ENCODE peak calls at places on chromosomes 1 and 21, in five cellular contexts. I is heart left ventricle, X is esophagus muscularis mucosa, R is endothelial cell of umbilical vein, G is Peyer's patch. L is an unnamed sample. For H3K27me3, the result is how much of the 10 kb centered on the place peaks cover.

GRCh38 chr21:35414511-35415139 is 365.5 kb upstream of the RUNX1 start:
- DNase-seq in R (no peak), G (no peak), I (no peak), X (no peak), L (no peak)

GRCh38 chr21:45167796-45168222 is 93.4 kb downstream of the ADARB1 start:
- DNase-seq in X (no peak), R (no peak), G (no peak), I (no peak), L (no peak)

GRCh38 chr1:44820945-44821715 is 12.8 kb downstream of the BTBD19 start:
- DNase-seq in G (peak), X (no peak), I (no peak), R (no peak), L (no peak)

GRCh38 chr1:184050631-184051030 is 899 bp upstream of the TSEN15 start:
- DNase-seq in X (no peak), R (no peak), I (no peak), G (no peak), L (no peak)

GRCh38 chr1:216670118-216670870 is 52.9 kb downstream of the ESRRG start:
- DNase-seq in X (no peak), I (no peak), R (no peak), G (no peak), L (no peak)

GRCh38 chr1:28560886-28561285 is 8.0 kb downstream of the TRNAU1AP start:
- DNase-seq in I (no peak), R (no peak), G (no peak), X (no peak), L (no peak)

GRCh38 chr1:54405894-54406293 is 300 bp downstream of the SSBP3 start:
- DNase-seq in R (no peak), X (no peak), I (no peak), G (no peak), L (no peak)

GRCh38 chr21:20971296-20971921 is 26.8 kb upstream of the NCAM2 start:
- DNase-seq in R (peak), X (no peak), I (no peak), G (no peak), L (peak)

GRCh38 chr1:167517535-167518330 is 596 bp downstream of the CD247 start:
- DNase-seq in X (no peak), I (no peak), R (no peak), G (peak), L (no peak)

GRCh38 chr1:239708622-239709021 is 322.3 kb downstream of the CHRM3 start:
- DNase-seq in R (no peak), I (no peak), G (no peak), X (no peak), L (no peak)

GRCh38 chr1:53417003-53417402 is 42.2 kb upstream of the DMRTB1 start:
- DNase-seq in R (no peak), G (no peak), I (no peak), X (no peak), L (no peak)

GRCh38 chr1:41653574-41653973 is 169.1 kb upstream of the EDN2 start:
- DNase-seq in R (no peak), I (no peak), G (no peak), X (no peak), L (no peak)

GRCh38 chr1:203520315-203520714 is 26.4 kb downstream of the OPTC start:
- DNase-seq in X (no peak), I (no peak), G (no peak), R (peak), L (no peak)

GRCh38 chr21:44285547-44285992 is at the start of gene AIRE:
- DNase-seq in G (no peak), X (no peak), I (peak), R (no peak), L (no peak)

GRCh38 chr1:6360517-6360916 is 33.0 kb downstream of the ACOT7 start:
- DNase-seq in I (no peak), X (no peak), R (no peak), G (peak), L (no peak)

GRCh38 chr1:90114521-90115141 is 119.7 kb downstream of the ZNF326 start:
- DNase-seq in I (no peak), X (no peak), R (peak), G (no peak), L (no peak)

GRCh38 chr1:234250747-234251146 is 122.5 kb upstream of the COA6 start:
- DNase-seq in I (no peak), R (no peak), X (no peak), G (no peak), L (no peak)

GRCh38 chr1:71033136-71033535 is 14.5 kb downstream of the PTGER3 start:
- DNase-seq in X (no peak), G (no peak), R (no peak), I (no peak), L (no peak)

GRCh38 chr1:227885135-227885647 is 62.5 kb downstream of the WNT9A start:
- DNase-seq in X (no peak), G (peak), R (no peak), I (peak), L (no peak)

GRCh38 chr1:111101854-111102642 is 37.8 kb downstream of the DRAM2 start:
- DNase-seq in X (no peak), R (no peak), I (no peak), G (peak), L (no peak)

GRCh38 chr1:212595229-212595628 is 13.3 kb upstream of the ATF3 start:
- DNase-seq in G (no peak), R (no peak), I (no peak), X (peak), L (no peak)

GRCh38 chr1:215114154-215114933 is 31.8 kb downstream of the KCNK2 start:
- DNase-seq in G (no peak), I (no peak), R (peak), X (no peak), L (no peak)

GRCh38 chr1:26524181-26524580 is 5.4 kb upstream of the RPS6KA1 start:
- DNase-seq in X (no peak), I (no peak), R (no peak), G (no peak), L (no peak)

GRCh38 chr21:35428489-35428888 is 379.4 kb upstream of the RUNX1 start:
- DNase-seq in G (no peak), X (no peak), I (peak), R (no peak), L (no peak)

GRCh38 chr1:153728305-153729066 is 636 bp downstream of the INTS3 start:
- DNase-seq in X (no peak), R (peak), G (peak), I (peak), L (peak)

GRCh38 chr1:17212009-17212408 is 7.1 kb downstream of the PADI1 start:
- DNase-seq in R (no peak), I (no peak), X (no peak), G (no peak), L (peak)

GRCh38 chr1:32885691-32886011 is 640 bp upstream of the HPCA start:
- DNase-seq in I (no peak), R (no peak), X (no peak), G (no peak), L (no peak)

GRCh38 chr1:58901008-58901407 is 117.2 kb upstream of the JUN start:
- DNase-seq in I (no peak), R (no peak), X (peak), G (no peak), L (no peak)

GRCh38 chr21:38266732-38267131 is 9.9 kb downstream of the KCNJ15 start:
- DNase-seq in G (no peak), X (no peak), R (no peak), I (no peak), L (no peak)

GRCh38 chr1:116826818-116827606 is 72.8 kb downstream of the CD2 start:
- DNase-seq in R (peak), G (peak), X (no peak), I (no peak), L (no peak)

GRCh38 chr21:38987551-38988210 is 182.0 kb downstream of the ETS2 start:
- DNase-seq in I (no peak), X (no peak), R (no peak), G (no peak), L (no peak)

GRCh38 chr1:150621497-150622113 is 7.8 kb downstream of the ENSA start:
- DNase-seq in G (peak), I (peak), R (peak), X (peak), L (peak)

GRCh38 chr21:31288191-31288590 is 55.9 kb downstream of the TIAM1 start:
- DNase-seq in R (no peak), G (no peak), X (no peak), I (no peak), L (no peak)

GRCh38 chr1:45840704-45841103 is 37.3 kb downstream of the MAST2 start:
- DNase-seq in G (no peak), R (no peak), X (no peak), I (no peak), L (peak)

GRCh38 chr1:234609528-234610042 is 393 bp downstream of the IRF2BP2 start:
- DNase-seq in G (no peak), I (no peak), R (no peak), X (no peak), L (no peak)

GRCh38 chr1:33388989-33389771 is 41.7 kb downstream of the PHC2 start:
- DNase-seq in R (no peak), I (peak), G (no peak), X (peak), L (no peak)

GRCh38 chr1:93876284-93876683 is 2.7 kb downstream of the DNTTIP2 start:
- DNase-seq in I (no peak), R (no peak), G (no peak), X (no peak), L (no peak)
- H3K4me3 ChIP-seq in I (no peak), R (no peak), G (no peak), X (no peak), L (no peak)

DNA sequence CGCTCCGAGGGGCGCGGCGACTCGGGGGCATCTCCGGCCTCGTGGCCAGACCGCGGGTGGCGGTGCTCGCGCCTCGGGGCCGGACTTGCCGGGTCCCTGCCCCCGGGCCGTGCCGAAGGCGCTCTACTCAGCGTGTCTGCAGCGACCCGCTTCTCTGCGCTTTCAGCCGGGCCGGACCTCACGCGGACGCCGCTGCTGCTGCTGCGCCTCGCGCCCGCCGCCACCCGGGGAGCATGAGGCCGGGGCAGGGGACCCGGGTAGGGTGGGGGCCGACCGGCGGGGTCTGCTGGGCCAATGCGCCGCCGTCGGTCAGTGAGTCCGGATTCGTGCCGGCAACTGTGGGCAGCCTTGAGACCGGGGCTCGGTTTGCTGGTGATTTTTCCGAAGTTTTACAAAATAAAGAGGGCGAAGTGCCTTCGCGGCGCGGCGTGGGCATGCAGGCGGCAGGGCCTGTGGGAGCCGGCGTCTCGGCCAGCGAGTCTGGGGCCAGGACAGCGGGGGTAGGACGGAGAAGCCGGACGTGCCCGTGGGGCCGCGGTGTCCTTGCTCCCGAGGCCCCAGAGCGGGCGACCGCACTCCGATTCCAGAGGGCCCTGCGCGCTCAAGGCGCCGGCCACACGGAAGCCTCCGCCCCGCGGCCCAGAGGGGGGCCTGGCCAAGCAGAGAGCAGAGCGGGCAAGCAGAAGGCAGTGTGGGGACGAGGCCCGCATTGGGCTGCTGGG is 749 bp downstream of the FAM163A start:
- DNase-seq in I (no peak), R (no peak), X (no peak), G (no peak), L (peak)
- H3K27me3 ChIP-seq in I (half or more), R (half or more), X (under half), G (under half), L (under half)

GRCh38 chr1:63782982-63783381 is 9.2 kb downstream of the ROR1 start:
- DNase-seq in X (peak), R (no peak), G (no peak), I (no peak), L (no peak)
- TF ChIP-seq POLR2A in X (no peak), R (no peak), G (no peak), I (no peak), L (no peak)

DNA sequence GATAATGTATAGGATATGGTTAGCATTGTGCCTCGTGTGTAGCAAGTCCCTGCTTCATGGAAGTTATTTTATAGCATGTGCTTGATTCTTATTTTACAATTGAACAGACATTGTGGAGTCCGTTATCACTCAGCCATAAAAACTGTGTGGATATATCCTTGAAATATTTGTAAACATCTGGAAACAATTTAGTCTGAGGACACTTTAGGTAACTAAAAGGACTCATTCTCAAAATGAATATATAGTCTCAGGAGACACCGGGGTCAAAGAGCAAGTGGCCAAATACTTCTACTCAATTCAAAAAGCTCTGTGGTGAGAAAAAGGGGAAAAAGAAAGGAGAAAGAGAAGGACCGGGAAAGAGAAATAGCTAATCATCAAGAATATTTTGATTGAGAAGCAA is 23.7 kb downstream of the PRRX1 start:
- DNase-seq in R (no peak), I (no peak), G (no peak), X (no peak), L (no peak)
- H3K4me3 ChIP-seq in R (no peak), I (no peak), G (no peak), X (no peak), L (no peak)

GRCh38 chr1:37150986-37151385 is 116.7 kb upstream of the GRIK3 start:
- DNase-seq in X (peak), R (no peak), G (no peak), I (no peak), L (no peak)

GRCh38 chr1:37147397-37147831 is 113.1 kb upstream of the GRIK3 start:
- DNase-seq in R (no peak), I (no peak), G (no peak), X (peak), L (no peak)

GRCh38 chr1:37147906-37148305 is 113.6 kb upstream of the GRIK3 start:
- DNase-seq in I (no peak), R (no peak), X (peak), G (no peak), L (no peak)

GRCh38 chr1:37151789-37152188 is 117.5 kb upstream of the GRIK3 start:
- DNase-seq in G (no peak), R (no peak), I (no peak), X (peak), L (no peak)

DNA sequence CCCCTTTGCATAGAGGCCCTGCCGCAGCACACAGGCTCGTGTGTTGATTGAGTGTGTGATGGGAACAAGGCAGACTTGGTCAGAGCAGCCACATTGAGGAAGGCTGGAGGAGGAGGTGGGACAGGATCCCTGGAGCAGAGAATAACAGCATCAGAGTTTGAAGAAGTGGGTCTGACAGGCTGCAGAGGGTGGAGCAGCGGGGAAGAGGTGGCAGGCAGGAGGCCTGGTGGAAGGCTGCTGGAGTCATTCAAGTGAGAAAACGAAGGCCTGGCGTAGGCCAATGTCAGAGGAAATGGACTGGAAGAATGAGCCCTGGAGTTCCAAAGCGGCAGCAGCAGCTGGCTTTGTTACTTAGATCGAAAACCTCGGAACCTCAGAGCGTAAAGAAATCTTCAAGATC is 115.0 kb upstream of the GRIK3 start:
- DNase-seq in G (no peak), R (no peak), X (peak), I (no peak), L (peak)
- H3K27me3 ChIP-seq in G (under half), R (under half), X (under half), I (under half), L (under half)

GRCh38 chr1:1907098-1907736 is 7.8 kb upstream of the CALML6 start:
- DNase-seq in I (no peak), G (peak), R (no peak), X (no peak), L (peak)
- TF ChIP-seq POLR2A in I (no peak), G (no peak), R (no peak), X (no peak), L (no peak)

GRCh38 chr1:21521717-21522060 is 12.5 kb downstream of the ALPL start:
- DNase-seq in R (no peak), G (no peak), I (no peak), X (no peak), L (no peak)

GRCh38 chr1:21522525-21523038 is 13.4 kb downstream of the ALPL start:
- DNase-seq in R (no peak), I (no peak), X (no peak), G (no peak), L (no peak)

GRCh38 chr1:21524686-21525339 is 15.6 kb downstream of the ALPL start:
- DNase-seq in I (no peak), G (peak), X (no peak), R (no peak), L (peak)

GRCh38 chr1:21524220-21524619 is 15.0 kb downstream of the ALPL start:
- DNase-seq in I (no peak), G (no peak), R (no peak), X (no peak), L (no peak)

DNA sequence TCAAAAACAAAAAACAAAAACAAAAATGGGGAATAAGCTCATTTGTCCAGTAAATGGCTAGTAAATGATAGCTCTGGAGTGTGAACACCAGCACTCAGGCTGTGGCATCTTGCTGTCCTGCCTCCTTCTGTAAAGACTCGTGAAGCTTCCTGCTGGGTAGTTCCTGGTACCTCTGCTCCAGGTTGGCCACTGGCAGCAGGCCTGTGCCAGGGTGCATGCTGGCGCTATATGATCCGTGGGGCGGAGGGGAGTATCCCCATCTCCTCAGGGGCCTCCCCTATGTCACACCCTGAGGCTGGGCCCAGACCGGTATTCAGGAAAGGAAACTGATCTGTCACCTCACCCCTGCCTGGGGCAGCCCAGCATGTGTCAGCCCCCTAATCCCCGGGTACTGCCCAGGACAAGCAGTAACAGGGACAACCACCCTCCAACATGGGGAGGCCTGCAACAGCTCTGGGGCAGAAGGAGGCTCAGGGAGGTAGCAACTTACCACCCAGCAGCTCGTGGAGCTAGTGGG is 14.1 kb downstream of the ALPL start:
- DNase-seq in G (no peak), X (no peak), I (no peak), R (no peak), L (no peak)
- H3K4me3 ChIP-seq in G (no peak), X (no peak), I (no peak), R (no peak), L (no peak)

GRCh38 chr21:42576639-42577038 is 63.0 kb downstream of the SLC37A1 start:
- DNase-seq in X (no peak), I (no peak), R (no peak), G (no peak), L (no peak)
- H3K27me3 ChIP-seq in X (under half), I (under half), R (under half), G (under half), L (under half)

GRCh38 chr21:32412162-32412997 is at the start of gene EVA1C:
- DNase-seq in G (peak), X (no peak), I (peak), R (peak), L (peak)
- TF ChIP-seq POLR2A in G (peak), X (peak), I (peak), R (no peak), L (peak)

DNA sequence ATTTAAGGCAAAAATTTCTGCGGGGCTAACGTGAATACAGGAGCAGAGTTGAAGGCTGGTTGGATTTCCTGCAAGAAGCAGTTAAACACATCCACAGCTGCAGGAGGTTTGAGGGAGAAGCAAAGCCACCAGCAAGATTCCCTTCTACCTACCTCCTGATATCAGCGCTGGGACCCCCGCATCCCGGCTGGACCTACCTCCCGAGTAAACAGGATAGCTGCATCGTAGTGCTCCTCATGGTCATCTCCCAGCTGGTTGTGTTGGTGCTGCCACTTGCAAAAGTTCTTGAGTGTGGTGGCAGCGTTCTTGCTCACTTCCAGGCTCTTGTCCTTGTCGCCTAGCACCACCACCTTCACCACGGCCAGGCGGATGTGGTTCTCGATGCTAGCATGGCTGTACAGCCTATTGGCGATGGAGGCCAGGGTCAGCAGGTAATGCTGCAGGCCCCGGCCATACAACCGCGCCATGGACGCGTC is 1.8 kb downstream of the ADAMTS5 start:
- DNase-seq in R (no peak), G (no peak), I (no peak), X (no peak), L (no peak)
- H3K4me3 ChIP-seq in R (no peak), G (peak), I (peak), X (peak), L (peak)

L was measured in thyroid gland.